ENCODE peak calls at places on chromosomes 6 and 20, in eight cellular contexts. O, C, X, J, P, E, R and W are unnamed samples.
A peak's percentile ranks its signal among the peaks of the same experiment; 100 is the strongest.

GRCh38 chr6:143971453-143971852 is 36.6 kb downstream of the PLAGL1 start:
- DNase-seq in R (no peak), X (no peak), E (no peak), O (no peak), J (no peak), P (no peak), C (no peak), W (no peak)

GRCh38 chr6:112044196-112044595 is 9.7 kb upstream of the CCN6 start:
- DNase-seq in R (no peak), P (no peak), C (no peak), O (no peak), E (no peak), X (no peak), J (no peak), W (no peak)

GRCh38 chr6:87742106-87742505 is 40.1 kb upstream of the AKIRIN2 start:
- DNase-seq in X (peak; percentile 23), J (peak; percentile 7), C (peak; percentile 40), O (no peak), P (no peak), R (peak; percentile 11), E (no peak), W (no peak)

GRCh38 chr6:35497571-35498406 is 910 bp upstream of the TEAD3 start:
- DNase-seq in E (no peak), J (peak; percentile 43), O (no peak), X (no peak), R (peak; percentile 19), P (peak; percentile 29), C (no peak), W (no peak)

GRCh38 chr6:21103626-21104224 is 489.8 kb upstream of the SOX4 start:
- DNase-seq in E (no peak), P (no peak), O (no peak), R (no peak), C (no peak), X (no peak), J (no peak), W (no peak)

GRCh38 chr20:38523697-38524096 is 51.1 kb downstream of the RALGAPB start:
- DNase-seq in X (no peak), C (no peak), P (no peak), R (no peak), J (no peak), O (no peak), E (no peak), W (no peak)

GRCh38 chr6:42417641-42418112 is 34.0 kb downstream of the TRERF1 start:
- DNase-seq in J (peak; percentile 23), E (no peak), R (peak; percentile 59), X (peak; percentile 32), P (no peak), C (peak; percentile 31), O (no peak), W (no peak)

GRCh38 chr20:17725094-17725835 is 25.5 kb downstream of the BANF2 start:
- DNase-seq in X (no peak), O (no peak), J (no peak), E (peak; percentile 85), C (no peak), R (no peak), P (no peak), W (no peak)

GRCh38 chr6:98928688-98929087 is 19.1 kb downstream of the FBXL4 start:
- DNase-seq in J (no peak), E (no peak), P (no peak), O (no peak), R (no peak), C (no peak), X (no peak), W (no peak)

GRCh38 chr6:73579851-73580246 is 59.0 kb upstream of the EEF1A1 start:
- DNase-seq in C (no peak), E (no peak), O (no peak), P (no peak), R (no peak), J (peak; percentile 12), X (no peak), W (peak; percentile 70)

GRCh38 chr20:59376109-59376841 is 75.9 kb downstream of the EDN3 start:
- DNase-seq in E (no peak), J (no peak), C (no peak), P (no peak), X (no peak), O (no peak), R (no peak), W (no peak)

GRCh38 chr6:35096129-35096852 is 44.8 kb downstream of the TCP11 start:
- DNase-seq in X (no peak), O (no peak), E (no peak), R (no peak), C (no peak), P (no peak), J (no peak), W (peak; percentile 58)